ENCODE peak calls at places on chromosomes 3 and 15, in nine cellular contexts. One of them, this sample, is unnamed.

GRCh38 chr3:182690163-182690562 is 103.1 kb upstream of the ATP11B start:
- DNase-seq in breast epithelium: no peak
- DNase-seq in astrocyte of the spinal cord: no peak
- DNase-seq in PC-3: no peak
- DNase-seq in cardiac muscle cell: no peak
- DNase-seq in lower lobe of right lung: no peak
- DNase-seq in mucosa of descending colon: no peak
- DNase-seq in GM20000: no peak
- DNase-seq in spleen: no peak
- DNase-seq in this sample: no peak

GRCh38 chr3:9778102-9778501 is 8.4 kb upstream of the CAMK1 start:
- DNase-seq in breast epithelium: no peak
- DNase-seq in astrocyte of the spinal cord: peak; percentile 62
- DNase-seq in PC-3: peak; percentile 19
- DNase-seq in cardiac muscle cell: peak; percentile 56
- DNase-seq in lower lobe of right lung: no peak
- DNase-seq in mucosa of descending colon: no peak
- DNase-seq in GM20000: no peak
- DNase-seq in spleen: peak; percentile 19
- DNase-seq in this sample: no peak

GRCh38 chr3:29412117-29412516 is 131.2 kb downstream of the RBMS3 start:
- DNase-seq in breast epithelium: no peak
- DNase-seq in astrocyte of the spinal cord: no peak
- DNase-seq in PC-3: no peak
- DNase-seq in cardiac muscle cell: no peak
- DNase-seq in lower lobe of right lung: no peak
- DNase-seq in mucosa of descending colon: no peak
- DNase-seq in GM20000: no peak
- DNase-seq in spleen: no peak
- DNase-seq in this sample: no peak

GRCh38 chr3:100042144-100042543 is 72.2 kb downstream of the FILIP1L start:
- DNase-seq in breast epithelium: no peak
- DNase-seq in astrocyte of the spinal cord: peak; percentile 89
- DNase-seq in PC-3: peak; percentile 97
- DNase-seq in cardiac muscle cell: peak; percentile 89
- DNase-seq in lower lobe of right lung: no peak
- DNase-seq in mucosa of descending colon: no peak
- DNase-seq in GM20000: no peak
- DNase-seq in spleen: no peak
- DNase-seq in this sample: no peak

GRCh38 chr3:14379842-14380241 is 22.6 kb upstream of the SLC6A6 start:
- DNase-seq in breast epithelium: no peak
- DNase-seq in astrocyte of the spinal cord: no peak
- DNase-seq in PC-3: no peak
- DNase-seq in cardiac muscle cell: no peak
- DNase-seq in lower lobe of right lung: no peak
- DNase-seq in mucosa of descending colon: no peak
- DNase-seq in GM20000: no peak
- DNase-seq in spleen: no peak
- DNase-seq in this sample: no peak

GRCh38 chr15:69561071-69561784 is 108.6 kb downstream of the RPLP1 start:
- DNase-seq in breast epithelium: no peak
- DNase-seq in astrocyte of the spinal cord: no peak
- DNase-seq in PC-3: no peak
- DNase-seq in cardiac muscle cell: no peak
- DNase-seq in lower lobe of right lung: no peak
- DNase-seq in mucosa of descending colon: peak; percentile 71
- DNase-seq in GM20000: no peak
- DNase-seq in spleen: no peak
- DNase-seq in this sample: no peak

GRCh38 chr3:194220776-194221735 is 85.1 kb downstream of the HES1 start:
- DNase-seq in breast epithelium: no peak
- DNase-seq in astrocyte of the spinal cord: no peak
- DNase-seq in PC-3: peak; percentile 47
- DNase-seq in cardiac muscle cell: no peak
- DNase-seq in lower lobe of right lung: no peak
- DNase-seq in mucosa of descending colon: no peak
- DNase-seq in GM20000: no peak
- DNase-seq in spleen: no peak
- DNase-seq in this sample: no peak

GRCh38 chr3:75294124-75294523 is 370.0 kb upstream of the FRG2C start:
- DNase-seq in breast epithelium: peak; percentile 33
- DNase-seq in astrocyte of the spinal cord: peak; percentile 18
- DNase-seq in PC-3: peak; percentile 45
- DNase-seq in cardiac muscle cell: peak; percentile 35
- DNase-seq in lower lobe of right lung: peak; percentile 49
- DNase-seq in mucosa of descending colon: peak; percentile 45
- DNase-seq in GM20000: peak; percentile 46
- DNase-seq in spleen: no peak
- DNase-seq in this sample: no peak

GRCh38 chr3:24389108-24390090 is 105.3 kb downstream of the THRB start:
- DNase-seq in breast epithelium: no peak
- DNase-seq in astrocyte of the spinal cord: no peak
- DNase-seq in PC-3: peak; percentile 36
- DNase-seq in cardiac muscle cell: no peak
- DNase-seq in lower lobe of right lung: no peak
- DNase-seq in mucosa of descending colon: no peak
- DNase-seq in GM20000: no peak
- DNase-seq in spleen: no peak
- DNase-seq in this sample: no peak

GRCh38 chr3:151383956-151384355 is 597 bp downstream of the P2RY12 start:
- DNase-seq in breast epithelium: no peak
- DNase-seq in astrocyte of the spinal cord: no peak
- DNase-seq in PC-3: no peak
- DNase-seq in cardiac muscle cell: no peak
- DNase-seq in lower lobe of right lung: no peak
- DNase-seq in mucosa of descending colon: no peak
- DNase-seq in GM20000: peak; percentile 23
- DNase-seq in spleen: no peak
- DNase-seq in this sample: no peak

GRCh38 chr15:33396457-33396856 is 85.7 kb downstream of the RYR3 start:
- DNase-seq in breast epithelium: no peak
- DNase-seq in astrocyte of the spinal cord: no peak
- DNase-seq in PC-3: no peak
- DNase-seq in cardiac muscle cell: no peak
- DNase-seq in lower lobe of right lung: no peak
- DNase-seq in mucosa of descending colon: no peak
- DNase-seq in GM20000: no peak
- DNase-seq in spleen: no peak
- DNase-seq in this sample: no peak

GRCh38 chr3:181329024-181329423 is 339.5 kb upstream of the DNAJC19 start:
- DNase-seq in breast epithelium: no peak
- DNase-seq in astrocyte of the spinal cord: no peak
- DNase-seq in PC-3: peak; percentile 13
- DNase-seq in cardiac muscle cell: no peak
- DNase-seq in lower lobe of right lung: no peak
- DNase-seq in mucosa of descending colon: no peak
- DNase-seq in GM20000: no peak
- DNase-seq in spleen: no peak
- DNase-seq in this sample: no peak

GRCh38 chr3:135237371-135237770 is 442.3 kb downstream of the EPHB1 start:
- DNase-seq in breast epithelium: no peak
- DNase-seq in astrocyte of the spinal cord: no peak
- DNase-seq in PC-3: no peak
- DNase-seq in cardiac muscle cell: no peak
- DNase-seq in lower lobe of right lung: no peak
- DNase-seq in mucosa of descending colon: no peak
- DNase-seq in GM20000: no peak
- DNase-seq in spleen: no peak
- DNase-seq in this sample: no peak
- TF ChIP-seq CTCF in breast epithelium: no peak
- TF ChIP-seq CTCF in astrocyte of the spinal cord: no peak
- TF ChIP-seq CTCF in PC-3: no peak
- TF ChIP-seq CTCF in cardiac muscle cell: no peak
- TF ChIP-seq CTCF in lower lobe of right lung: no peak
- TF ChIP-seq CTCF in mucosa of descending colon: no peak
- TF ChIP-seq CTCF in GM20000: no peak
- TF ChIP-seq CTCF in spleen: no peak
- TF ChIP-seq CTCF in this sample: no peak

GRCh38 chr3:174329321-174329720 is 529.8 kb upstream of the NAALADL2 start:
- DNase-seq in breast epithelium: no peak
- DNase-seq in astrocyte of the spinal cord: peak; percentile 49
- DNase-seq in PC-3: peak; percentile 63
- DNase-seq in cardiac muscle cell: peak; percentile 55
- DNase-seq in lower lobe of right lung: no peak
- DNase-seq in mucosa of descending colon: no peak
- DNase-seq in GM20000: no peak
- DNase-seq in spleen: no peak
- DNase-seq in this sample: no peak

GRCh38 chr3:174330303-174330702 is 528.8 kb upstream of the NAALADL2 start:
- DNase-seq in breast epithelium: no peak
- DNase-seq in astrocyte of the spinal cord: peak; percentile 76
- DNase-seq in PC-3: peak; percentile 91
- DNase-seq in cardiac muscle cell: peak; percentile 83
- DNase-seq in lower lobe of right lung: no peak
- DNase-seq in mucosa of descending colon: no peak
- DNase-seq in GM20000: no peak
- DNase-seq in spleen: no peak
- DNase-seq in this sample: no peak

GRCh38 chr3:174321549-174321948 is 537.6 kb upstream of the NAALADL2 start:
- DNase-seq in breast epithelium: no peak
- DNase-seq in astrocyte of the spinal cord: no peak
- DNase-seq in PC-3: no peak
- DNase-seq in cardiac muscle cell: no peak
- DNase-seq in lower lobe of right lung: no peak
- DNase-seq in mucosa of descending colon: no peak
- DNase-seq in GM20000: no peak
- DNase-seq in spleen: no peak
- DNase-seq in this sample: no peak

GRCh38 chr3:174322789-174323188 is 536.3 kb upstream of the NAALADL2 start:
- DNase-seq in breast epithelium: no peak
- DNase-seq in astrocyte of the spinal cord: no peak
- DNase-seq in PC-3: no peak
- DNase-seq in cardiac muscle cell: no peak
- DNase-seq in lower lobe of right lung: no peak
- DNase-seq in mucosa of descending colon: no peak
- DNase-seq in GM20000: no peak
- DNase-seq in spleen: no peak
- DNase-seq in this sample: no peak

DNA sequence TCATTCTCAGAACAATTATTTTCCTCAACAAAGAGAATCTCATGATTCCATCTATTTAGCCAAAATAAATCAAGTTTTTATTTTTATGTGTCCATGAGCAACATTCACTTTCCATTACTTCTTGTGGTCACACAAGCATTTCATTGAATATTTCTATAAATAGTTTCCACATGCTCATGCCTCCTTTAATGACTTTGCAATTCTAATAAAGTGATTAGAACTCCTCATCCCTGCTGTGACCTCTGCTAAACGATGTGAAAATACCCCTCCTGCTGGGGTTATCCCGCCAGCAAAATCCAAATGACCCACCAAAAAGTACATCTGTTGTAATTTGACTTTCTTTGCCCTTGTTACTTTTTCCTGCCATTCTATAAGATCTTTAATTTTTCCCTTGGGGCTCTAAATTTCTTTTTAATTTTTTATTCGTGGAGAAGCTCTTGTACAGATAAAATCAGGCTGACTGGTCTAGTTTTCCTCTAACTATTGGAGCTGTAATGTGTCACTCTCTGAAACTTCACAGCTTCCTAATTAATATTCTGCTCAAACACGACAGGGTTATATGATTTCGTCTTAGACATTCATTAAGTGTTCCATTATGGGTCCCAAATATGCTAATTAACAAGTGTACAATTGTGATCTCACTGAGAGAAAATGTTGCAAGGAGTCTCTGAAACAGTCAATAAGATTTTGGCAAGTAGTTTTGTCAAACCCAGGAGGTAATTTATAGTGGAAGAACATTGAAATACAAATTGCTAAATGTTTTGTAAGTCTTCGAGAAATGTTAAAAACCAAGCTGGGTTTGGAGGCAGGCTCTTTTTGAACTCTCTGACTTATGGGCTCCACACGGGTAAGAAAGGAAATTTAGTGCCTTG is 533.1 kb upstream of the NAALADL2 start:
- DNase-seq in breast epithelium: no peak
- DNase-seq in astrocyte of the spinal cord: peak; percentile 74
- DNase-seq in PC-3: no peak
- DNase-seq in cardiac muscle cell: peak; percentile 18
- DNase-seq in lower lobe of right lung: no peak
- DNase-seq in mucosa of descending colon: no peak
- DNase-seq in GM20000: no peak
- DNase-seq in spleen: no peak
- DNase-seq in this sample: no peak
- TF ChIP-seq CTCF in breast epithelium: no peak
- TF ChIP-seq CTCF in astrocyte of the spinal cord: no peak
- TF ChIP-seq CTCF in PC-3: no peak
- TF ChIP-seq CTCF in cardiac muscle cell: no peak
- TF ChIP-seq CTCF in lower lobe of right lung: no peak
- TF ChIP-seq CTCF in mucosa of descending colon: no peak
- TF ChIP-seq CTCF in GM20000: no peak
- TF ChIP-seq CTCF in spleen: no peak
- TF ChIP-seq CTCF in this sample: peak; percentile 53

GRCh38 chr3:133733226-133733625 is 13.0 kb upstream of the TF start:
- DNase-seq in breast epithelium: no peak
- DNase-seq in astrocyte of the spinal cord: no peak
- DNase-seq in PC-3: no peak
- DNase-seq in cardiac muscle cell: no peak
- DNase-seq in lower lobe of right lung: no peak
- DNase-seq in mucosa of descending colon: no peak
- DNase-seq in GM20000: no peak
- DNase-seq in spleen: no peak
- DNase-seq in this sample: no peak

GRCh38 chr3:133730993-133731392 is 15.2 kb upstream of the TF start:
- DNase-seq in breast epithelium: no peak
- DNase-seq in astrocyte of the spinal cord: no peak
- DNase-seq in PC-3: no peak
- DNase-seq in cardiac muscle cell: no peak
- DNase-seq in lower lobe of right lung: no peak
- DNase-seq in mucosa of descending colon: no peak
- DNase-seq in GM20000: no peak
- DNase-seq in spleen: no peak
- DNase-seq in this sample: no peak

GRCh38 chr3:133734305-133734704 is 11.9 kb upstream of the TF start:
- DNase-seq in breast epithelium: no peak
- DNase-seq in astrocyte of the spinal cord: no peak
- DNase-seq in PC-3: no peak
- DNase-seq in cardiac muscle cell: no peak
- DNase-seq in lower lobe of right lung: no peak
- DNase-seq in mucosa of descending colon: no peak
- DNase-seq in GM20000: no peak
- DNase-seq in spleen: no peak
- DNase-seq in this sample: no peak
- TF ChIP-seq CTCF in breast epithelium: no peak
- TF ChIP-seq CTCF in astrocyte of the spinal cord: no peak
- TF ChIP-seq CTCF in PC-3: no peak
- TF ChIP-seq CTCF in cardiac muscle cell: no peak
- TF ChIP-seq CTCF in lower lobe of right lung: no peak
- TF ChIP-seq CTCF in mucosa of descending colon: no peak
- TF ChIP-seq CTCF in GM20000: no peak
- TF ChIP-seq CTCF in spleen: no peak
- TF ChIP-seq CTCF in this sample: no peak

DNA sequence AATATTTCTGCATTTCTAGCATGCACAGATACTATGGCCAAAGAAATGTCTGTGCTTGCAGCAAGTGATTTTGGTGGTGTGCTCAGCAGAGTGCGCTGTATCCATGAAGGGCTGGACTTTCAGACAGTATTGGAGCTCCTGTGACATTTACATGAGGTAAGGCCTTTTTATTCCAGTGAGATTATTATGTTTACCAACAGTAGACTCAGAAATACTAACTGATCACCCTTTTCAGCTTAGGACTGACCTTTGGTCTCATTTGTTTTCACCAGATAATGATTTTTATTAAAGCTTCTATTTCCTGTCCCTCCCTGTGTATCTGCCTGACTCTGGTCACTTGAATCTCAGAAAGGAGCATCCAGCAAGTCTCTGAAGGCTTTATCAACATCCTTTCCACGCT is 1302.5 kb upstream of the EPHA6 start:
- DNase-seq in breast epithelium: no peak
- DNase-seq in astrocyte of the spinal cord: no peak
- DNase-seq in PC-3: no peak
- DNase-seq in cardiac muscle cell: no peak
- DNase-seq in lower lobe of right lung: no peak
- DNase-seq in mucosa of descending colon: no peak
- DNase-seq in GM20000: no peak
- DNase-seq in spleen: no peak
- DNase-seq in this sample: no peak
- TF ChIP-seq CTCF in breast epithelium: no peak
- TF ChIP-seq CTCF in astrocyte of the spinal cord: no peak
- TF ChIP-seq CTCF in PC-3: peak; percentile 11
- TF ChIP-seq CTCF in cardiac muscle cell: no peak
- TF ChIP-seq CTCF in lower lobe of right lung: no peak
- TF ChIP-seq CTCF in mucosa of descending colon: no peak
- TF ChIP-seq CTCF in GM20000: no peak
- TF ChIP-seq CTCF in spleen: no peak
- TF ChIP-seq CTCF in this sample: peak; percentile 11